ENCODE peak calls at places on chromosome 22, in five cellular contexts. One of them, this sample, is unnamed.

GRCh38 chr22:31291716-31292644 is at the start of gene PIK3IP1:
- DNase-seq in fibroblast of lung: peak
- DNase-seq in IMR-90: peak
- DNase-seq in right lobe of liver: peak
- DNase-seq in kidney: peak
- DNase-seq in this sample: peak

GRCh38 chr22:48876951-48877350 is 950.7 kb downstream of the BRD1 start:
- DNase-seq in fibroblast of lung: no peak
- DNase-seq in IMR-90: no peak
- DNase-seq in right lobe of liver: no peak
- DNase-seq in kidney: no peak
- DNase-seq in this sample: no peak

GRCh38 chr22:40603088-40603605 is 33.4 kb downstream of the MRTFA start:
- DNase-seq in fibroblast of lung: peak
- DNase-seq in IMR-90: peak
- DNase-seq in right lobe of liver: no peak
- DNase-seq in kidney: no peak
- DNase-seq in this sample: peak

GRCh38 chr22:43881091-43882061 is 10.4 kb downstream of the PNPLA5 start:
- DNase-seq in fibroblast of lung: no peak
- DNase-seq in IMR-90: no peak
- DNase-seq in right lobe of liver: no peak
- DNase-seq in kidney: peak
- DNase-seq in this sample: no peak

GRCh38 chr22:50272103-50272782 is 2.1 kb upstream of the MAPK11 start:
- DNase-seq in fibroblast of lung: no peak
- DNase-seq in IMR-90: peak
- DNase-seq in right lobe of liver: no peak
- DNase-seq in kidney: no peak
- DNase-seq in this sample: no peak

GRCh38 chr22:40898850-40899357 is 37.0 kb upstream of the DNAJB7 start:
- DNase-seq in fibroblast of lung: peak
- DNase-seq in IMR-90: peak
- DNase-seq in right lobe of liver: no peak
- DNase-seq in kidney: no peak
- DNase-seq in this sample: peak

GRCh38 chr22:48739348-48740085 is 1088.2 kb downstream of the BRD1 start:
- DNase-seq in fibroblast of lung: no peak
- DNase-seq in IMR-90: no peak
- DNase-seq in right lobe of liver: peak
- DNase-seq in kidney: peak
- DNase-seq in this sample: no peak

GRCh38 chr22:28435271-28435825 is 244.3 kb downstream of the TTC28 start:
- DNase-seq in fibroblast of lung: no peak
- DNase-seq in IMR-90: no peak
- DNase-seq in right lobe of liver: peak
- DNase-seq in kidney: no peak
- DNase-seq in this sample: no peak

GRCh38 chr22:29095459-29095858 is 22.6 kb downstream of the KREMEN1 start:
- DNase-seq in fibroblast of lung: no peak
- DNase-seq in IMR-90: no peak
- DNase-seq in right lobe of liver: no peak
- DNase-seq in kidney: no peak
- DNase-seq in this sample: no peak

GRCh38 chr22:29000225-29000556 is 61.4 kb downstream of the C22orf31 start:
- DNase-seq in fibroblast of lung: no peak
- DNase-seq in IMR-90: no peak
- DNase-seq in right lobe of liver: no peak
- DNase-seq in kidney: no peak
- DNase-seq in this sample: no peak

GRCh38 chr22:45316796-45317526 is 7.2 kb downstream of the FAM118A start:
- DNase-seq in fibroblast of lung: no peak
- DNase-seq in IMR-90: no peak
- DNase-seq in right lobe of liver: no peak
- DNase-seq in kidney: no peak
- DNase-seq in this sample: no peak

GRCh38 chr22:49303781-49304461 is 523.8 kb downstream of the BRD1 start:
- DNase-seq in fibroblast of lung: no peak
- DNase-seq in IMR-90: no peak
- DNase-seq in right lobe of liver: peak
- DNase-seq in kidney: peak
- DNase-seq in this sample: no peak

GRCh38 chr22:49257551-49257951 is 570.1 kb downstream of the BRD1 start:
- DNase-seq in fibroblast of lung: no peak
- DNase-seq in IMR-90: no peak
- DNase-seq in right lobe of liver: no peak
- DNase-seq in kidney: no peak
- DNase-seq in this sample: no peak

DNA sequence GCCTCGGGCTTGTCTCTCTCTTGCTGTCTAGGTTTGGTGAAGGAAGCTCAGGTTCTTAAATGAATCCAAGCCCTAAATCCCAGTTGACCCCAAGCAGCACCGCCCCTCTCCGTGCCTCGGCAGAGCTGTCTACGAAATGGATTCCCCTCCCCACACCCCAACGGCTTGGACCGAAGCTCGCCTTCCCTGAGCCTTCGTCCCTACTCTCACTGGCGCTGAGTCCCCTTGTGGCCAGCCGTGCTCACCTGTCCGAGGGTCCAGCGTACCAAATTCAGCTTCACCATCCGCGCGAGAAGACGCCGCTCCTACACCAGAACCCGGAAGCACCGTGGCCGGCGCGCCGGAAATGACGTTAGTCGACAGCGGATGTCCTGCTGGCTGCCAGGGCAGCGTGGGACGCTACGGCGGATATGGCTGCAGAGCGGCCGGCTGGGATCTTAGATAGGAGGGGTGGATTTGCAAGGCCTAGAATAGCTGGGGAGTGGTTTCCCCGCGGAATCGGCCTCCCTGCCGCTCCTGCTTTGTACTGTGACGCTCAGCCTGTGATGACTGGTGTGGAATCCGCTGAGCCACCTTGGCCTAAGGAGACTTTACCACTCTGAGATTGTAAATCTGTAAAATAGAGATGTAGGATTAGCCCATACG is at the start of gene TFIP11:
- DNase-seq in fibroblast of lung: peak
- DNase-seq in IMR-90: peak
- DNase-seq in right lobe of liver: peak
- DNase-seq in kidney: peak
- DNase-seq in this sample: peak
- TF ChIP-seq CTCF in fibroblast of lung: no peak
- TF ChIP-seq CTCF in IMR-90: peak
- TF ChIP-seq CTCF in right lobe of liver: no peak
- TF ChIP-seq CTCF in kidney: no peak
- TF ChIP-seq CTCF in this sample: no peak

GRCh38 chr22:20206709-20207215 is 55.9 kb upstream of the CCDC188 start:
- DNase-seq in fibroblast of lung: peak
- DNase-seq in IMR-90: peak
- DNase-seq in right lobe of liver: peak
- DNase-seq in kidney: no peak
- DNase-seq in this sample: no peak
- TF ChIP-seq CTCF in fibroblast of lung: no peak
- TF ChIP-seq CTCF in IMR-90: no peak
- TF ChIP-seq CTCF in right lobe of liver: no peak
- TF ChIP-seq CTCF in kidney: no peak
- TF ChIP-seq CTCF in this sample: no peak

GRCh38 chr22:36340621-36341020 is 47.1 kb downstream of the MYH9 start:
- DNase-seq in fibroblast of lung: no peak
- DNase-seq in IMR-90: no peak
- DNase-seq in right lobe of liver: peak
- DNase-seq in kidney: no peak
- DNase-seq in this sample: no peak
- TF ChIP-seq CTCF in fibroblast of lung: no peak
- TF ChIP-seq CTCF in IMR-90: no peak
- TF ChIP-seq CTCF in right lobe of liver: peak
- TF ChIP-seq CTCF in kidney: no peak
- TF ChIP-seq CTCF in this sample: no peak

DNA sequence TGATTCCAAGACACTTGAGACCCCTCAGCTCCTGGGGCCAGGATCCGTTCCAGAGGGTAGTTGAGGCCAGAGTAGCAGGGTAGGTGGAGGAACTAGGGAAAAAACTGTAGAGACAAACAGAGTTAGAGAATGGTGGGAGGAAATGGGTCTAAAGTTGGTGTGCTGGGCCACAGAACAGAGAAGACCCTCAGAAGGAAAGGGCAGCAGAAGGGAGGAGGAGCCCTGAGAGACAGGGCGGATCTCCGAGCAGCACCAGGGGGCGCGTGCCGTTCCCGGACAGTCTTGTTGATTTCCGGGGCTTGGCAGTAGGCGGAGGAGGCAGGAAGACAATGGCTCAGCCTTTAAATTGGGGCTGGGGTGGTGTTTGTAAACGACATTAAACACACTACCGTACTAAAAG is 2.4 kb upstream of the CECR2 start:
- DNase-seq in fibroblast of lung: peak
- DNase-seq in IMR-90: no peak
- DNase-seq in right lobe of liver: no peak
- DNase-seq in kidney: no peak
- DNase-seq in this sample: no peak
- TF ChIP-seq CTCF in fibroblast of lung: no peak
- TF ChIP-seq CTCF in IMR-90: no peak
- TF ChIP-seq CTCF in right lobe of liver: peak
- TF ChIP-seq CTCF in kidney: no peak
- TF ChIP-seq CTCF in this sample: no peak

GRCh38 chr22:46738961-46739870 is 1.2 kb upstream of the CERK start:
- DNase-seq in fibroblast of lung: peak
- DNase-seq in IMR-90: peak
- DNase-seq in right lobe of liver: no peak
- DNase-seq in kidney: peak
- DNase-seq in this sample: no peak
- TF ChIP-seq CTCF in fibroblast of lung: peak
- TF ChIP-seq CTCF in IMR-90: peak
- TF ChIP-seq CTCF in right lobe of liver: no peak
- TF ChIP-seq CTCF in kidney: peak
- TF ChIP-seq CTCF in this sample: peak

DNA sequence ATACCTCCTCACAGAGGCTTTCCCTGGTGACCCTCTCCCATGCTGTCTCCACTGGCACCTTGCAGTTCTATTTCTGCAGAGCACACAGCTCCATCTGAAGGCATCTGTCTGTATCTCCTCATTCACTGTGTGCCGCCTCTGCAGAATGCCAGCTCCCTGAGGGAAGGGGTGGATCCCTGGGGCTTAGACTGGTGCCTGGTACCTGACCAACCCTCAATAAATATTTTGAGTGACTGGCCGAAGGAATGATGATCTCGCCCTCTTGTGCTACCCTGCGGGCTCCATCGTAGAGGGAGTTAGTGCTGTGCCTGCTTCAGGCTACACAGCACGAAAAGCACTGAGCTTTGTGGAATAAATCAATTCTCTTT is 1.6 kb downstream of the CBX7 start:
- DNase-seq in fibroblast of lung: no peak
- DNase-seq in IMR-90: no peak
- DNase-seq in right lobe of liver: no peak
- DNase-seq in kidney: peak
- DNase-seq in this sample: no peak
- TF ChIP-seq CTCF in fibroblast of lung: no peak
- TF ChIP-seq CTCF in IMR-90: no peak
- TF ChIP-seq CTCF in right lobe of liver: no peak
- TF ChIP-seq CTCF in kidney: no peak
- TF ChIP-seq CTCF in this sample: no peak

GRCh38 chr22:23222875-23223565 is 42.7 kb downstream of the BCR start:
- DNase-seq in fibroblast of lung: no peak
- DNase-seq in IMR-90: no peak
- DNase-seq in right lobe of liver: no peak
- DNase-seq in kidney: no peak
- DNase-seq in this sample: no peak

GRCh38 chr22:23219787-23220484 is 39.6 kb downstream of the BCR start:
- DNase-seq in fibroblast of lung: peak
- DNase-seq in IMR-90: peak
- DNase-seq in right lobe of liver: no peak
- DNase-seq in kidney: peak
- DNase-seq in this sample: no peak

GRCh38 chr22:23222033-23222840 is 41.9 kb downstream of the BCR start:
- DNase-seq in fibroblast of lung: no peak
- DNase-seq in IMR-90: no peak
- DNase-seq in right lobe of liver: no peak
- DNase-seq in kidney: peak
- DNase-seq in this sample: no peak

GRCh38 chr22:23220485-23221350 is 40.4 kb downstream of the BCR start:
- DNase-seq in fibroblast of lung: peak
- DNase-seq in IMR-90: peak
- DNase-seq in right lobe of liver: no peak
- DNase-seq in kidney: peak
- DNase-seq in this sample: peak

GRCh38 chr22:23221351-23221804 is 41.1 kb downstream of the BCR start:
- DNase-seq in fibroblast of lung: no peak
- DNase-seq in IMR-90: no peak
- DNase-seq in right lobe of liver: no peak
- DNase-seq in kidney: peak
- DNase-seq in this sample: no peak
- TF ChIP-seq CTCF in fibroblast of lung: no peak
- TF ChIP-seq CTCF in IMR-90: no peak
- TF ChIP-seq CTCF in right lobe of liver: no peak
- TF ChIP-seq CTCF in kidney: no peak
- TF ChIP-seq CTCF in this sample: no peak